ENCODE peak calls at places on chromosomes 16 and 17, in ten cellular contexts. I is left ventricle myocardium inferior; N is endodermal cell; E is upper lobe of right lung; C is colonic mucosa; Z is left lung; B is CD4-positive, alpha-beta memory T cell; T is CD8-positive, alpha-beta memory T cell; O is mammary epithelial cell; H is neural progenitor cell. V is an unnamed sample.

GRCh38 chr17:57636985-57637667 is 108.0 kb downstream of the CCDC182 start:
- DNase-seq in I (no peak), N (no peak), E (no peak), C (no peak), Z (no peak), B (no peak), T (no peak), O (peak; percentile 25), H (no peak), V (no peak)

GRCh38 chr16:28097500-28097899 is 34.0 kb upstream of the GSG1L start:
- DNase-seq in I (no peak), N (no peak), E (peak; percentile 51), C (no peak), Z (no peak), B (no peak), T (no peak), O (no peak), H (no peak), V (no peak)

GRCh38 chr16:30621765-30622164 is 11.6 kb upstream of the ZNF689 start:
- DNase-seq in I (no peak), N (no peak), E (no peak), C (no peak), Z (no peak), B (no peak), T (no peak), O (no peak), H (no peak), V (no peak)

GRCh38 chr16:3592559-3592958 is 15.4 kb upstream of the NLRC3 start:
- DNase-seq in I (peak; percentile 36), N (no peak), E (peak; percentile 42), C (no peak), Z (no peak), B (no peak), T (no peak), O (no peak), H (no peak), V (no peak)

GRCh38 chr17:63395075-63395815 is 50.9 kb downstream of the CYB561 start:
- DNase-seq in I (no peak), N (no peak), E (no peak), C (no peak), Z (no peak), B (no peak), T (no peak), O (no peak), H (no peak), V (no peak)

GRCh38 chr17:17176341-17176740 is 29.8 kb downstream of the PLD6 start:
- DNase-seq in I (no peak), N (no peak), E (no peak), C (no peak), Z (peak; percentile 43), B (peak; percentile 37), T (no peak), O (no peak), H (no peak), V (no peak)

GRCh38 chr16:29809031-29809747 is 2.8 kb upstream of the PRRT2 start:
- DNase-seq in I (no peak), N (no peak), E (peak; percentile 65), C (no peak), Z (peak; percentile 84), B (no peak), T (no peak), O (no peak), H (no peak), V (no peak)

GRCh38 chr16:89120921-89121351 is 27.3 kb downstream of the ACSF3 start:
- DNase-seq in I (no peak), N (no peak), E (peak; percentile 63), C (no peak), Z (peak; percentile 66), B (no peak), T (no peak), O (no peak), H (no peak), V (no peak)

GRCh38 chr16:81541314-81541713 is 96.7 kb downstream of the CMIP start:
- DNase-seq in I (no peak), N (no peak), E (no peak), C (no peak), Z (no peak), B (no peak), T (no peak), O (no peak), H (no peak), V (no peak)

GRCh38 chr17:74006366-74006765 is 197.1 kb upstream of the RPL38 start:
- DNase-seq in I (no peak), N (no peak), E (no peak), C (no peak), Z (no peak), B (no peak), T (no peak), O (no peak), H (no peak), V (no peak)

GRCh38 chr17:30236807-30237206 is 1.3 kb upstream of the SLC6A4 start:
- DNase-seq in I (peak; percentile 49), N (peak; percentile 88), E (peak; percentile 83), C (peak; percentile 37), Z (peak; percentile 89), B (no peak), T (no peak), O (peak; percentile 30), H (peak; percentile 83), V (no peak)

GRCh38 chr17:82400830-82401229 is 17.3 kb upstream of the HEXD start:
- DNase-seq in I (peak; percentile 47), N (no peak), E (peak; percentile 79), C (peak; percentile 35), Z (peak; percentile 94), B (peak; percentile 33), T (peak; percentile 29), O (no peak), H (no peak), V (peak; percentile 33)

GRCh38 chr16:74778646-74779045 is 4.0 kb upstream of the FA2H start:
- DNase-seq in I (no peak), N (no peak), E (no peak), C (peak; percentile 65), Z (no peak), B (no peak), T (no peak), O (no peak), H (no peak), V (no peak)

GRCh38 chr16:59773330-59773729 is 1039.2 kb upstream of the GOT2 start:
- DNase-seq in I (no peak), N (no peak), E (no peak), C (no peak), Z (no peak), B (no peak), T (no peak), O (no peak), H (no peak), V (no peak)

GRCh38 chr17:79542718-79543117 is 68.1 kb downstream of the RBFOX3 start:
- DNase-seq in I (no peak), N (no peak), E (no peak), C (no peak), Z (no peak), B (no peak), T (no peak), O (no peak), H (no peak), V (no peak)
- H3K27ac ChIP-seq in I (no peak overlapping the region), N (no peak overlapping the region), E (no peak overlapping the region), C (no peak overlapping the region), Z (no peak overlapping the region), B (no peak overlapping the region), T (no peak overlapping the region), O (no peak overlapping the region), H (no peak overlapping the region), V (no peak overlapping the region)

DNA sequence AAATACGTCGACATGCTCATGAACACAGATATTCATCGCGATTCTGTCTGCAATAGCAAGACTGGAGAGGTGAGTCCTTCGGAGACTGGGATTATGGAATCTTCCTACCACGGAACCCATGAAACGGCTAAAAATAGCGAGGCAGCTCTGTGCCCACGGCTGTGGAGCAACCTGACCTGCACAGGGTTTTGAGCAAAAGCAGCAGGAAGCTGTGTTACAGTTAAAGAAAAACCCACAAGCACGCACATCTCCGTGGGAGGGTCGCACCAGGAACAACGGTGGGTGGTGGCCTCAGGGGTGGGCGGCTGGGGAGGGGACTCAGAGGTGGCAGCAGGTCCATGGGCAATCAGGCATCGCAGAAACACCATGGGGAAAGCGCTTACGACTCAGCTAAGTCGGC is 24.8 kb downstream of the SLC38A10 start:
- DNase-seq in I (no peak), N (no peak), E (no peak), C (no peak), Z (peak; percentile 31), B (no peak), T (no peak), O (no peak), H (no peak), V (no peak)
- H3K27ac ChIP-seq in I (no peak overlapping the region), N (no peak overlapping the region), E (no peak overlapping the region), C (no peak overlapping the region), Z (peak overlapping the region; percentile 28), B (no peak overlapping the region), T (no peak overlapping the region), O (no peak overlapping the region), H (no peak overlapping the region), V (no peak overlapping the region)

DNA sequence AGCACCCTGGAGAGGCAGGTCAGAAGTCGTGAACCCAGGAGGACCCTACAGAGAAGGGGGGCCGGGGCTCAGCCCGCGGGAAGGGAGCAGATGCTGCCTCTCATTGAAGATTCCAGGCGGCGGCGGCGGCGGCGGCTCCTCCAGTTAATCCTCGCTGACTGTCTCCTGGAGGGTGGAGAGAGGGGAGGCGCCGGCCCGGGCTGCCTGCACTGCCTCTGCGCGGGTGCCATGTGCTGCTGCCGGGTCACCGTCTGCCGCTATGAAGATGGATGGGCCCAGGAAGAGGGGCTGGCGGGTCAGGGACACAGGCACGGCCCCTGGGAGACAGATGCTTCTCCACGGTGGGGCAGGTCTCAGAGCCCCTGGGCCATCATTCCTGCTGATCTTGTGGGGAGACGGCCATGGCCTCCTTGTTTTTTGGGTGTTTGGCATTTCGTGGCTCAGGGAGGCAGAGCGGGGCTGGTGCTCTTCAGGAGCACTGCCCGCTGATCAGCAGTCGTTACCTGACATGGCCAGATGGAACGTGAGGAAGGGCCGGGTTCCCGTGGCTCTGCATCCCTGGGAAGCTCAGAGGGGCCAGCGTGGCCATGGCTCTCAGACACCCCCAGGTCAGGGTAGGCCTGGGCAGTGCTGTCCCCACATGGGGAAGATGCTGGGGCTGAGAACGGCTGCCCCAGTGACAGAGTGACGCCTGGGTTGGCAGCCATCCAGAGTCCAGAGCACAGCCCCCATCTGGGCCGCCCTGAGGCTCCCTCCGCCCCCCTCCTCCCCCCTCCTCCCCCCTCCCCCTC is 36.1 kb downstream of the GINS2 start:
- DNase-seq in I (peak; percentile 47), N (peak; percentile 70), E (peak; percentile 80), C (peak; percentile 58), Z (peak; percentile 81), B (no peak), T (no peak), O (no peak), H (peak; percentile 80), V (no peak)
- H3K27ac ChIP-seq in I (peak overlapping the region; percentile 67), N (peak overlapping the region; percentile 95), E (no peak overlapping the region), C (peak overlapping the region; percentile 41), Z (no peak overlapping the region), B (no peak overlapping the region), T (no peak overlapping the region), O (no peak overlapping the region), H (peak overlapping the region; percentile 60), V (no peak overlapping the region)

DNA sequence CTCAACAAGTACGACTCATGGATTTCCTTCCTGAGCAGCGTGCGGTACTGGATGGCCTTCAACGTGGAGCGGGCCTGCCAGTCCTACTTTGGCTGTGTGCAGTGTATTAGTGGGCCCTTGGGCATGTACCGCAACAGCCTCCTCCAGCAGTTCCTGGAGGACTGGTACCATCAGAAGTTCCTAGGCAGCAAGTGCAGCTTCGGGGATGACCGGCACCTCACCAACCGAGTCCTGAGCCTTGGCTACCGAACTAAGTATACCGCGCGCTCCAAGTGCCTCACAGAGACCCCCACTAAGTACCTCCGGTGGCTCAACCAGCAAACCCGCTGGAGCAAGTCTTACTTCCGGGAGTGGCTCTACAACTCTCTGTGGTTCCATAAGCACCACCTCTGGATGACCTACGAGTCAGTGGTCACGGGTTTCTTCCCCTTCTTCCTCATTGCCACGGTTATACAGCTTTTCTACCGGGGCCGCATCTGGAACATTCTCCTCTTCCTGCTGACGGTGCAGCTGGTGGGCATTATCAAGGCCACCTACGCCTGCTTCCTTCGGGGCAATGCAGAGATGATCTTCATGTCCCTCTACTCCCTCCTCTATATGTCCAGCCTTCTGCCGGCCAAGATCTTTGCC is 9.0 kb downstream of the HAS3 start:
- DNase-seq in I (no peak), N (peak; percentile 44), E (peak; percentile 27), C (no peak), Z (no peak), B (no peak), T (no peak), O (no peak), H (no peak), V (no peak)
- H3K27ac ChIP-seq in I (no peak overlapping the region), N (no peak overlapping the region), E (no peak overlapping the region), C (no peak overlapping the region), Z (no peak overlapping the region), B (no peak overlapping the region), T (no peak overlapping the region), O (no peak overlapping the region), H (no peak overlapping the region), V (no peak overlapping the region)

V was measured in CD8-positive, alpha-beta T cell.